ENCODE peak calls at places on chromosomes 5 and 9, in nine cellular contexts. O is neuronal stem cell; H is A673; W is heart left ventricle; C is CD8-positive, alpha-beta T cell; Y is tibial nerve; B is psoas muscle; N is aorta; R is CD8-positive, alpha-beta memory T cell. X is an unnamed sample.
A peak's percentile ranks its signal among the peaks of the same experiment; 100 is the strongest.

GRCh38 chr9:133855802-133856592 is 117.8 kb upstream of the SARDH start:
- DNase-seq in R (no peak), N (no peak), W (peak; percentile 44), Y (no peak), O (no peak), B (no peak), H (no peak), C (no peak), X (peak; percentile 76)

GRCh38 chr9:134879664-134880483 is 736 bp upstream of the FCN2 start:
- DNase-seq in R (no peak), O (no peak), C (peak; percentile 32), Y (no peak), H (no peak), B (no peak), W (no peak), N (peak; percentile 56), X (no peak)

GRCh38 chr9:111825468-111826145 is 30.9 kb upstream of the SHOC1 start:
- DNase-seq in W (no peak), O (no peak), N (no peak), Y (no peak), R (no peak), H (peak; percentile 25), C (no peak), B (no peak), X (no peak)

GRCh38 chr5:18141260-18141659 is 507.0 kb downstream of the TAF11L14 start:
- DNase-seq in W (no peak), C (no peak), H (no peak), B (no peak), N (no peak), O (no peak), Y (no peak), R (no peak), X (no peak)

GRCh38 chr9:17204611-17205165 is 69.8 kb downstream of the CNTLN start:
- DNase-seq in H (peak; percentile 9), R (no peak), N (no peak), W (no peak), B (no peak), O (peak; percentile 30), Y (no peak), C (no peak), X (no peak)

GRCh38 chr9:134895103-134895502 is 14.5 kb downstream of the FCN2 start:
- DNase-seq in N (peak; percentile 17), R (no peak), W (no peak), C (peak; percentile 23), Y (peak; percentile 62), B (no peak), H (peak; percentile 29), O (no peak), X (no peak)

GRCh38 chr9:19513671-19514275 is 105.0 kb downstream of the ACER2 start:
- DNase-seq in B (no peak), O (no peak), W (no peak), R (no peak), H (peak; percentile 18), C (no peak), Y (no peak), N (no peak), X (no peak)

GRCh38 chr5:17094830-17095229 is 122.6 kb upstream of the BASP1 start:
- DNase-seq in H (peak; percentile 70), B (no peak), Y (no peak), R (no peak), N (no peak), W (no peak), C (no peak), O (no peak), X (no peak)

GRCh38 chr9:92029553-92029952 is 79.5 kb upstream of the ROR2 start:
- DNase-seq in R (no peak), H (no peak), O (no peak), C (no peak), W (no peak), N (no peak), Y (no peak), B (no peak), X (no peak)

GRCh38 chr5:149421834-149422233 is 42.7 kb upstream of the IL17B start:
- DNase-seq in C (no peak), W (no peak), B (no peak), Y (no peak), N (no peak), H (no peak), R (no peak), O (no peak), X (peak; percentile 5)

GRCh38 chr5:133794771-133795391 is 173.5 kb downstream of the C5orf15 start:
- DNase-seq in H (no peak), O (no peak), B (no peak), N (no peak), C (no peak), W (no peak), R (no peak), Y (no peak), X (no peak)

GRCh38 chr5:36662291-36662851 is 56.0 kb downstream of the SLC1A3 start:
- DNase-seq in W (no peak), R (no peak), B (no peak), Y (no peak), N (no peak), O (no peak), H (no peak), C (no peak), X (no peak)

GRCh38 chr5:145983461-145983860 is 47.1 kb downstream of the SH3RF2 start:
- DNase-seq in Y (no peak), N (no peak), C (no peak), W (peak; percentile 14), H (no peak), R (no peak), O (no peak), B (no peak), X (no peak)

GRCh38 chr9:96317335-96317980 is 15.5 kb upstream of the HSD17B3 start:
- DNase-seq in B (no peak), N (no peak), R (peak; percentile 32), C (peak; percentile 73), H (peak; percentile 62), W (peak; percentile 20), Y (peak; percentile 57), O (peak; percentile 65), X (peak; percentile 84)

GRCh38 chr5:178180141-178180863 is 6.9 kb downstream of the GMCL2 start:
- DNase-seq in R (no peak), N (no peak), Y (no peak), C (no peak), O (no peak), H (no peak), W (no peak), B (no peak), X (no peak)

GRCh38 chr5:75279324-75279723 is 42.6 kb upstream of the ANKRD31 start:
- DNase-seq in O (no peak), C (no peak), H (no peak), N (no peak), R (no peak), W (no peak), B (no peak), Y (no peak), X (no peak)

GRCh38 chr5:96743805-96744559 is 63.8 kb downstream of the ERAP1 start:
- DNase-seq in W (no peak), O (no peak), R (no peak), B (no peak), H (no peak), Y (no peak), C (no peak), N (no peak), X (no peak)

DNA sequence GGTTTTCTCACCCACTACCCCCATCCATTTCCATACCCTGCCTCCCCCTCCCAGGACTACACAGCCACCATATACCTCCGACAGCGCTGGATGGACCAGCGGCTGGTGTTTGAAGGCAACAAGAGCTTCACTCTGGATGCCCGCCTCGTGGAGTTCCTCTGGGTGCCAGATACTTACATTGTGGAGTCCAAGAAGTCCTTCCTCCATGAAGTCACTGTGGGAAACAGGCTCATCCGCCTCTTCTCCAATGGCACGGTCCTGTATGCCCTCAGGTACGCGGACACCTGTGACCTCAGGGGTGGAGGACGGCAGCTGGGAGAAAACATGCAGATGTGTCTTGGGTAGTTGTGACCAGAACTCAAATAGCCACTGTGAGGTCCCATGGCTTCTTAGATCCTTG is 11.6 kb downstream of the GABRP start:
- DNase-seq in R (no peak), O (no peak), C (no peak), N (no peak), Y (no peak), W (no peak), B (no peak), H (no peak), X (no peak)
- H3K27ac ChIP-seq in R (no peak overlapping the region), O (no peak overlapping the region), C (no peak overlapping the region), N (no peak overlapping the region), Y (no peak overlapping the region), W (no peak overlapping the region), B (no peak overlapping the region), H (no peak overlapping the region), X (no peak overlapping the region)

DNA sequence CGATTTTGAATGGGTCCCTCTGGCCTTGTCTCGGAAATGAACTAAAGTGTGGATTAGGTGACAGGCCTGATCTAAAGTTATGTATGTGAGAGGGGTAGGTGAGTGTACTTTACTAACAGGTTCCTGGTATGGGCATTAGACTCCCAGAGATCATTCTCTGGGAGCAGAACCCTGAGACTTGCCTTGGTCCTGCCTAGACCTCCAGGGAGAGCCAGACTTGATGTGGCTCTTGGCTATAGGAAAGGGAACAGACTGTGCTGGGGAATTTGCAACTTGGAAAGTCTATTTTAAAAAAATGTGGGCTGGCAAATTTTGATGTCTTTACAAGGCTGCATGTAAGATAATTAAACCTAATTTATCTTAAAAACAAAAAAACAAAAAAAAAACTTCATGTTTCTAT is 49.8 kb upstream of the NREP start:
- DNase-seq in H (no peak), B (no peak), W (no peak), Y (no peak), N (no peak), C (no peak), R (no peak), O (no peak), X (no peak)
- H3K4me3 ChIP-seq in H (no peak overlapping the region), B (no peak overlapping the region), W (no peak overlapping the region), Y (no peak overlapping the region), N (no peak overlapping the region), C (no peak overlapping the region), R (no peak overlapping the region), O (no peak overlapping the region), X (no peak overlapping the region)

DNA sequence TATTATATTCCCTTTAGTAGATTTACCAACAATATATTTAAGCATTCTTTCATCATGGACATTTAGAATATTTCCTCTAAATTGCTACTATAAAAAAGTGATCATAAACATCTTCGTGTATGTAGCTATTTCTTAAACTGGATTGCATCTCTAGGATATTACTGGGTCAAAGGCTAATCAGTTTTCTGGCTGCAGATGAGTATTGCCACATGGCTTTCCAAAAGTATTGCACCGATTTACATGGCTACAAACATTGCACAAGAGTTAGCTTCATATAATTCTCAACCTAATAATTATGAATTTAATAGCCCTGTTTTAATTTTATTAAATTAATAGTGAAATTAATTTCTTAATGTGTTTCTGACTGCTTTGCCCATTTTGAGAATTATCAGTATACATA is 183.4 kb downstream of the DMRT2 start:
- DNase-seq in N (no peak), Y (no peak), W (no peak), H (no peak), C (no peak), R (no peak), B (no peak), O (no peak), X (no peak)
- H3K9me3 ChIP-seq in N (no peaks in the 10 kb centered on the region), Y (no peaks in the 10 kb centered on the region), W (no peaks in the 10 kb centered on the region), H (no peaks in the 10 kb centered on the region), C (no peaks in the 10 kb centered on the region), R (no peaks in the 10 kb centered on the region), B (no peaks in the 10 kb centered on the region), O (no peaks in the 10 kb centered on the region), X (no peaks in the 10 kb centered on the region)

DNA sequence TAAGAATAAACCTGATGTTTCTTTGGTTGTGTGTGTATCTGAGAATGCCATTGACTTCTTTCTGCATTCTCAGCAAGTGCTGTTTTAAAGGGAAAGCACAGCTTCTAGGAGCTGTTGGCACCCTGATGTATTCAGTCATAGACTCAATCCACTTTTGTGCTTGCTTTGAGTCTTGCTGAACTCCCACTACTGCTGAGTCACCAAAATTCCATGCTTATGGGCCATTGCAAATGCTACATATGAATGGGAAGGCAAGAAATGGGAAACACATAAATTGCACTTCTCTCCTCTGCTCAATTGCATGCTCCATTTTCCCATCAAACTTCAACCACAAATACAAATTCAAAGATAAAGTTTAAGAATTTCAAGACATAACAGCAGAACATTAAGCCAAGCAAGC is 9.8 kb upstream of the FTMT start:
- DNase-seq in W (no peak), H (no peak), O (no peak), C (no peak), Y (no peak), B (no peak), R (no peak), N (no peak), X (no peak)
- H3K27ac ChIP-seq in W (no peak overlapping the region), H (no peak overlapping the region), O (no peak overlapping the region), C (no peak overlapping the region), Y (no peak overlapping the region), B (no peak overlapping the region), R (no peak overlapping the region), N (no peak overlapping the region), X (no peak overlapping the region)